ENCODE peak calls at places on chromosomes 16 and 17, in nine cellular contexts. Z is progenitor cell of endocrine pancreas, Y is cardiac muscle cell, G is brain microvascular endothelial cell, X is astrocyte of the spinal cord, C is psoas muscle, W is astrocyte of the cerebellum, L is ovary, K is GM12865. O is an unnamed sample.

GRCh38 chr17:5418858-5419355 is 555 bp downstream of the NUP88 start:
- DNase-seq in Z (no peak), Y (peak; percentile 27), G (peak; percentile 35), X (no peak), C (no peak), W (no peak), L (no peak), K (peak; percentile 93), O (no peak)

GRCh38 chr16:89534147-89534788 is 26.1 kb downstream of the SPG7 start:
- DNase-seq in Z (no peak), Y (peak; percentile 80), G (no peak), X (no peak), C (no peak), W (no peak), L (no peak), K (no peak), O (no peak)

GRCh38 chr17:75950421-75950820 is 9.6 kb upstream of the FBF1 start:
- DNase-seq in Z (no peak), Y (no peak), G (no peak), X (no peak), C (no peak), W (no peak), L (no peak), K (no peak), O (no peak)

GRCh38 chr17:14859521-14859920 is 405.6 kb downstream of the PMP22 start:
- DNase-seq in Z (no peak), Y (peak; percentile 19), G (no peak), X (no peak), C (no peak), W (no peak), L (no peak), K (no peak), O (no peak)

GRCh38 chr17:72187544-72187943 is 66.7 kb downstream of the SOX9 start:
- DNase-seq in Z (no peak), Y (peak; percentile 85), G (no peak), X (peak; percentile 39), C (peak; percentile 80), W (no peak), L (no peak), K (no peak), O (no peak)

GRCh38 chr17:30950669-30951399 is 20.0 kb upstream of the RNF135 start:
- DNase-seq in Z (no peak), Y (peak; percentile 93), G (peak; percentile 81), X (peak; percentile 45), C (peak; percentile 75), W (peak; percentile 12), L (no peak), K (no peak), O (peak; percentile 50)

GRCh38 chr17:77454560-77455095 is 313.9 kb downstream of the SEC14L1 start:
- DNase-seq in Z (no peak), Y (no peak), G (no peak), X (no peak), C (no peak), W (no peak), L (no peak), K (peak; percentile 48), O (no peak)

GRCh38 chr16:75189638-75190245 is 17.2 kb downstream of the CTRB2 start:
- DNase-seq in Z (no peak), Y (no peak), G (no peak), X (no peak), C (no peak), W (no peak), L (no peak), K (no peak), O (no peak)

GRCh38 chr16:85474808-85475207 is 138.3 kb upstream of the GSE1 start:
- DNase-seq in Z (no peak), Y (no peak), G (no peak), X (no peak), C (no peak), W (no peak), L (no peak), K (no peak), O (no peak)

GRCh38 chr16:56337858-56338325 is 87.5 kb downstream of the AMFR start:
- DNase-seq in Z (no peak), Y (no peak), G (no peak), X (no peak), C (peak; percentile 31), W (no peak), L (no peak), K (no peak), O (no peak)

GRCh38 chr17:50257574-50258224 is 16.6 kb upstream of the TMEM92 start:
- DNase-seq in Z (no peak), Y (no peak), G (no peak), X (no peak), C (no peak), W (no peak), L (no peak), K (no peak), O (no peak)

GRCh38 chr16:49588729-49589384 is 215.3 kb downstream of the C16orf78 start:
- DNase-seq in Z (no peak), Y (peak; percentile 59), G (peak; percentile 86), X (peak; percentile 30), C (no peak), W (no peak), L (no peak), K (no peak), O (no peak)
- TF ChIP-seq CTCF in Z (no peak), Y (no peak), G (no peak), X (no peak), C (no peak), W (no peak), L (no peak), K (no peak), O (no peak)

GRCh38 chr17:59893617-59894100 is 738 bp downstream of the RPS6KB1 start:
- DNase-seq in Z (no peak), Y (peak; percentile 13), G (peak; percentile 7), X (peak; percentile 23), C (no peak), W (no peak), L (no peak), K (peak; percentile 55), O (no peak)

GRCh38 chr17:59890720-59891119 is 2.0 kb downstream of the TUBD1 start:
- DNase-seq in Z (no peak), Y (no peak), G (peak; percentile 30), X (peak; percentile 12), C (no peak), W (no peak), L (no peak), K (no peak), O (no peak)

GRCh38 chr17:59897090-59897489 is 4.2 kb downstream of the RPS6KB1 start:
- DNase-seq in Z (no peak), Y (no peak), G (no peak), X (peak; percentile 21), C (no peak), W (no peak), L (no peak), K (no peak), O (no peak)

GRCh38 chr17:59892251-59892848 is 393 bp downstream of the TUBD1 start:
- DNase-seq in Z (no peak), Y (no peak), G (no peak), X (no peak), C (peak; percentile 82), W (no peak), L (no peak), K (no peak), O (no peak)

DNA sequence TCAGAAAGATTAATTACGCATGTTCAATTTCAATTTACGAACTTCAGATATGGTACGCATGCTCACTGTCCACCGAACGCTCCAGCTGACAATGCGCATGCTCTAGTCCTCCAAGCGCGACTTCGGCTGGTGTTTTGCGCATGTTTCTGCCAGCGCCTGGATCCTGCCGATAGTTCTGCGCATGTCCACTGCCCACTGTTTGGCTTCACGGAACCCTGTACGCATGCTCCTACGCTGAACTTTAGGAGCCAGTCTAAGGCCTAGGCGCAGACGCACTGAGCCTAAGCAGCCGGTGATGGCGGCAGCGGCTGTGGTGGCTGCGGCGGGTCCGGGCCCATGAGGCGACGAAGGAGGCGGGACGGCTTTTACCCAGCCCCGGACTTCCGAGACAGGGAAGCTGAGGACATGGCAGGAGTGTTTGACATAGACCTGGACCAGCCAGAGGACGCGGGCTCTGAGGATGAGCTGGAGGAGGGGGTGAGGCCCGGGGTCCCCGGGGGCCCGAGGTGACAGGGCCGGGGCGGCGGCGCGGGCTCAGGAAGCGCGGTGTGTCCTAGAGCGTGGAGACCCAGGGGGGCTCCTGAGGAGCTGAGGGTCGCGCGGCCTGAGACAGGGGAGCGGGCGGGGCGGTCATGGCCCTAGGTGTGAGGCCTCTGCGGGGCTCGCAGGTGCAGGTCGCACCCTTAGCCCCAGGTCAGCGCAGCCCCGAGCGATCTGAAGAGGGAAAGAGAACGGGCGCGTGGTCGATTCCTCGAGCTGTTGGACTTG is at the start of the genes RPS6KB1 and TUBD1:
- DNase-seq in Z (peak; percentile 89), Y (peak; percentile 100), G (peak; percentile 99), X (peak; percentile 99), C (peak; percentile 98), W (peak; percentile 99), L (peak; percentile 97), K (peak; percentile 100), O (peak; percentile 99)
- TF ChIP-seq CTCF in Z (no peak), Y (no peak), G (no peak), X (no peak), C (no peak), W (no peak), L (no peak), K (no peak), O (no peak)

DNA sequence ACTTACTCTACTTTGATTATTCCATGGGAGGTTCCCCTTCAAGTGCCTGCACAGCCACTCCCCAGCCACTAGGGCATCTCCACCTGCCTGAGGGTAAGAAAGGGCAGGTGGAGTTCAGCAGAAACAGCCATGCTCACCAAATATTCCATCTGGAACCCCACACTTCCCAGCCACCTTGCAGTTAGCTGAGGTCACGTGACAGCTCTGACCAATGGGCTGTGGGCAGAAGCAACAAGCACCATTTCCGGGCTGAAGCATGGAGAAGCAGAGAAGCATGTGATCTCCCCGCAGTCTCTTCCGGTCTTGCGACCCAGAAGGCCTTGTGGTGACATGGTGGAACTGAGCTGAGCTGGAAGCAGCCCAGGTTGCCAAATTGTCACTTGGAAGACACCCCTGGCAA is 108.6 kb downstream of the CCT6B start:
- DNase-seq in Z (no peak), Y (no peak), G (no peak), X (no peak), C (no peak), W (no peak), L (no peak), K (peak; percentile 19), O (no peak)
- TF ChIP-seq CTCF in Z (peak; percentile 25), Y (no peak), G (no peak), X (no peak), C (no peak), W (no peak), L (no peak), K (peak; percentile 26), O (no peak)

DNA sequence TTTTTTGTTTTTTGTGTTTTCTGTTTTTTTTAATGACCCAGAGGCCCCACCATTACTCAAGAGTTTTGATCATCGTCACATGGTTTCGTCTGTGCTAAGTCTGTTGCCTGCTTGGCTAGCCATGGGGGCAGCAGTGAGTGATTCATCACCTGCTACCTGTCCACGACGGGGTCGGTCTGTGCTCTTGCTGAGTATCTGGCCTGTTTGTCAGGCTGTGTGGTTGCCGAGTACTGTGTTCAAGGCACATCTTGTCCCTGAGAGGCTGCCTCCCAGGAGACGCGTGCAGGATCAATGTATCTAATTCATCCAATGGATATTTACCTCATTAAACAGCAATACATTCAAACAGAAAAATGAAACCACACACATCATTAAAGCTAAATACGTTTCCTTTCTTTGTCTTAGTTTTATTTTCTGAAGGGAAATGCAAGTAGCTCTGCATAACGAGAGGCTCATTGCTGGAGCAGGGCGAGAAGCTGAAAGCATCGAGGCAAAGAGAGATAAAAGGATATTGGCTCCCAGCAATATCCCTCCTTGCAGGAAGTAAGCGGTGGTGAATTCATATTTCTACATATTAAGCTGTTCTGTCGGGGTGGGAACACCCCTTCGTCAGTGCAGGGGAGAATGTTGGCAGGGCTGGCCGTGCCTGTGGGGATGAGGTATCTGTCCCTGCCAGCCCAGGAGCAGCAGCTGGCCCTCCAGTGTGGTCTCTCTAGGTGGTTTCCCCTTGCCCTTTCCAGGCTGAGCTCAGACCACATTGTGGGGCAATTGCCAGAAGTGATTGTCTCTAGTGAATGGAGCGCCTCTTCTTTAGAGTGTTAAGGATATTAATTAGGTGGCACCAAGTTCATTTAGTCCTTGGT is 166.2 kb upstream of the ASIC2 start:
- DNase-seq in Z (no peak), Y (no peak), G (no peak), X (no peak), C (no peak), W (no peak), L (no peak), K (peak; percentile 77), O (no peak)
- TF ChIP-seq CTCF in Z (no peak), Y (no peak), G (no peak), X (no peak), C (no peak), W (no peak), L (no peak), K (no peak), O (no peak)